ENCODE peak calls at places on chromosomes 13 and 19, in four cellular contexts. One of them, this sample, is unnamed. For H3K4me1, the result is how much of the 10 kb centered on the place peaks cover.

GRCh38 chr13:28313579-28313978 is 175.2 kb downstream of the PAN3 start:
- DNase-seq in astrocyte: no peak
- DNase-seq in CD8-positive, alpha-beta T cell: no peak
- DNase-seq in neural progenitor cell: peak
- DNase-seq in this sample: no peak

GRCh38 chr13:63421113-63421512 is 2005.5 kb upstream of the PCDH20 start:
- DNase-seq in CD8-positive, alpha-beta T cell: no peak
- DNase-seq in astrocyte: no peak
- DNase-seq in neural progenitor cell: no peak
- DNase-seq in this sample: no peak

GRCh38 chr13:113783482-113783881 is 24.5 kb downstream of the TMEM255B start:
- DNase-seq in CD8-positive, alpha-beta T cell: no peak
- DNase-seq in neural progenitor cell: no peak
- DNase-seq in astrocyte: no peak
- DNase-seq in this sample: no peak

GRCh38 chr13:19658192-19658591 is 24.7 kb downstream of the MPHOSPH8 start:
- DNase-seq in astrocyte: no peak
- DNase-seq in neural progenitor cell: no peak
- DNase-seq in CD8-positive, alpha-beta T cell: no peak
- DNase-seq in this sample: no peak

GRCh38 chr13:29991343-29991742 is 140.9 kb upstream of the UBL3 start:
- DNase-seq in CD8-positive, alpha-beta T cell: no peak
- DNase-seq in astrocyte: peak
- DNase-seq in neural progenitor cell: no peak
- DNase-seq in this sample: no peak

GRCh38 chr13:44263920-44264610 is 109.6 kb upstream of the SERP2 start:
- DNase-seq in neural progenitor cell: no peak
- DNase-seq in astrocyte: peak
- DNase-seq in CD8-positive, alpha-beta T cell: no peak
- DNase-seq in this sample: no peak

GRCh38 chr19:40831502-40832430 is 18.5 kb downstream of the CYP2A6 start:
- DNase-seq in neural progenitor cell: no peak
- DNase-seq in astrocyte: peak
- DNase-seq in CD8-positive, alpha-beta T cell: no peak
- DNase-seq in this sample: no peak

GRCh38 chr19:2260341-2260751 is 4.1 kb upstream of the JSRP1 start:
- DNase-seq in astrocyte: peak
- DNase-seq in neural progenitor cell: no peak
- DNase-seq in CD8-positive, alpha-beta T cell: no peak
- DNase-seq in this sample: no peak

GRCh38 chr19:49264258-49264657 is 60.7 kb downstream of the SLC6A16 start:
- DNase-seq in neural progenitor cell: no peak
- DNase-seq in CD8-positive, alpha-beta T cell: no peak
- DNase-seq in astrocyte: no peak
- DNase-seq in this sample: no peak

GRCh38 chr19:35641515-35642151 is at the start of gene ETV2:
- DNase-seq in neural progenitor cell: peak
- DNase-seq in astrocyte: no peak
- DNase-seq in CD8-positive, alpha-beta T cell: no peak
- DNase-seq in this sample: peak

GRCh38 chr13:110226051-110226562 is 80.8 kb downstream of the COL4A1 start:
- DNase-seq in astrocyte: peak
- DNase-seq in neural progenitor cell: no peak
- DNase-seq in CD8-positive, alpha-beta T cell: no peak
- DNase-seq in this sample: no peak

GRCh38 chr13:43786472-43786765 is 353 bp downstream of the ENOX1 start:
- DNase-seq in astrocyte: no peak
- DNase-seq in CD8-positive, alpha-beta T cell: no peak
- DNase-seq in neural progenitor cell: no peak
- DNase-seq in this sample: no peak

GRCh38 chr13:28463481-28463880 is 31.4 kb downstream of the FLT1 start:
- DNase-seq in astrocyte: no peak
- DNase-seq in neural progenitor cell: no peak
- DNase-seq in CD8-positive, alpha-beta T cell: no peak
- DNase-seq in this sample: no peak

GRCh38 chr19:10430505-10431253 is 10.3 kb downstream of the PDE4A start:
- DNase-seq in CD8-positive, alpha-beta T cell: no peak
- DNase-seq in astrocyte: no peak
- DNase-seq in neural progenitor cell: peak
- DNase-seq in this sample: no peak

GRCh38 chr13:44234566-44234965 is 139.1 kb upstream of the SERP2 start:
- DNase-seq in astrocyte: no peak
- DNase-seq in CD8-positive, alpha-beta T cell: no peak
- DNase-seq in neural progenitor cell: no peak
- DNase-seq in this sample: no peak

GRCh38 chr19:41872775-41873647 is 4.1 kb upstream of the CD79A start:
- DNase-seq in CD8-positive, alpha-beta T cell: peak
- DNase-seq in neural progenitor cell: peak
- DNase-seq in astrocyte: peak
- DNase-seq in this sample: peak

GRCh38 chr19:50173144-50173543 is 10.1 kb upstream of the IZUMO2 start:
- DNase-seq in astrocyte: no peak
- DNase-seq in neural progenitor cell: no peak
- DNase-seq in CD8-positive, alpha-beta T cell: no peak
- DNase-seq in this sample: no peak

DNA sequence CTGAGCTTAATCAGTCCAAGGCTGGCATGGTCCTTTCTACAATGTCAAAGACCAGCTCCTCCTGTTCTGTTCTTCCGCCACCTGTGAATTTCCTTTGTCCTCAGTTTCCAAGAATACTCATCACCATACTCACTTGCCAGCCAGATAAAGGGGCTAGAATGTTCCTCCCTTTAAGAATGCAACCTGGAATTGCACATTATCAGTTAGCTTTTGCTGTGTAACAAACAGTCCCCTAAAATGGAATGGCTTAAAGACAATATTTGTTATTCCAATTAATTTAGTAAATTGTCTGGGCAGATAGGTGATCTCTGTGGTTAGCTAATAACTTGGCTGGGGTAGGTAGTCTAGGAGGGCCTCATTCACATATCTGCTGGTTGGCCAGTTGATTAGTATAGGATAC is 36.0 kb downstream of the VAV1 start:
- DNase-seq in neural progenitor cell: no peak
- DNase-seq in CD8-positive, alpha-beta T cell: no peak
- DNase-seq in astrocyte: no peak
- DNase-seq in this sample: no peak
- H3K4me1 ChIP-seq in neural progenitor cell: under half
- H3K4me1 ChIP-seq in CD8-positive, alpha-beta T cell: under half
- H3K4me1 ChIP-seq in astrocyte: under half
- H3K4me1 ChIP-seq in this sample: under half

DNA sequence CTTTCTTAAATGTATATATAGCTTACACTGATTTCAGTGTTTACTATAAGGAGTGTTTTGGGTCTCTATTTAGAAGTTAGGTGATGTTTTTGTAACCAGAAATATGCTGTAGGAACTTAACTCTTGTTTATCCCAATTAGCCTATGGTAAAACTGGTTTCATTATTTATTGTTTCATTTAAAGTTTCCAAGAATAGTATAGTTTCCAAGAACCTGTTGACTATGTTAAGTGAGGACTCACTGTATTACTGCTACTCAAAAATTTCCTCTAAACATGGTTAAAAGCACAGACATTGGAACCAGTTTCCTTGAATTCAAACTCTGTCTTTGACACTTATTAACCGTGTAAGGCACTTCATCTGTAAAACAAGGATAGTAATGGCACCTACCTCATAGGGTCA is 187.4 kb downstream of the RGCC start:
- DNase-seq in astrocyte: no peak
- DNase-seq in neural progenitor cell: no peak
- DNase-seq in CD8-positive, alpha-beta T cell: no peak
- DNase-seq in this sample: no peak
- H3K4me1 ChIP-seq in astrocyte: under half
- H3K4me1 ChIP-seq in neural progenitor cell: under half
- H3K4me1 ChIP-seq in CD8-positive, alpha-beta T cell: under half
- H3K4me1 ChIP-seq in this sample: under half

GRCh38 chr19:12346896-12347295 is 13.5 kb upstream of the ZNF563 start:
- DNase-seq in CD8-positive, alpha-beta T cell: no peak
- DNase-seq in neural progenitor cell: no peak
- DNase-seq in astrocyte: no peak
- DNase-seq in this sample: peak
- H3K4me1 ChIP-seq in CD8-positive, alpha-beta T cell: under half
- H3K4me1 ChIP-seq in neural progenitor cell: under half
- H3K4me1 ChIP-seq in astrocyte: under half
- H3K4me1 ChIP-seq in this sample: under half

GRCh38 chr19:13839938-13840750 is 36.8 kb upstream of the NANOS3 start:
- DNase-seq in CD8-positive, alpha-beta T cell: no peak
- DNase-seq in astrocyte: no peak
- DNase-seq in neural progenitor cell: no peak
- DNase-seq in this sample: peak
- H3K4me1 ChIP-seq in CD8-positive, alpha-beta T cell: half or more
- H3K4me1 ChIP-seq in astrocyte: under half
- H3K4me1 ChIP-seq in neural progenitor cell: under half
- H3K4me1 ChIP-seq in this sample: half or more

GRCh38 chr13:27083183-27083582 is 88.4 kb downstream of the USP12 start:
- DNase-seq in astrocyte: no peak
- DNase-seq in neural progenitor cell: no peak
- DNase-seq in CD8-positive, alpha-beta T cell: no peak
- DNase-seq in this sample: no peak

GRCh38 chr13:27081893-27082292 is 89.7 kb downstream of the USP12 start:
- DNase-seq in CD8-positive, alpha-beta T cell: no peak
- DNase-seq in astrocyte: no peak
- DNase-seq in neural progenitor cell: no peak
- DNase-seq in this sample: no peak

GRCh38 chr13:27088619-27089018 is 83.0 kb downstream of the USP12 start:
- DNase-seq in CD8-positive, alpha-beta T cell: no peak
- DNase-seq in neural progenitor cell: no peak
- DNase-seq in astrocyte: no peak
- DNase-seq in this sample: no peak

GRCh38 chr13:27082325-27082724 is 89.3 kb downstream of the USP12 start:
- DNase-seq in neural progenitor cell: no peak
- DNase-seq in CD8-positive, alpha-beta T cell: no peak
- DNase-seq in astrocyte: peak
- DNase-seq in this sample: no peak

GRCh38 chr13:27086599-27087265 is 84.9 kb downstream of the USP12 start:
- DNase-seq in CD8-positive, alpha-beta T cell: no peak
- DNase-seq in astrocyte: no peak
- DNase-seq in neural progenitor cell: no peak
- DNase-seq in this sample: no peak
- H3K4me1 ChIP-seq in CD8-positive, alpha-beta T cell: under half
- H3K4me1 ChIP-seq in astrocyte: under half
- H3K4me1 ChIP-seq in neural progenitor cell: under half
- H3K4me1 ChIP-seq in this sample: under half

DNA sequence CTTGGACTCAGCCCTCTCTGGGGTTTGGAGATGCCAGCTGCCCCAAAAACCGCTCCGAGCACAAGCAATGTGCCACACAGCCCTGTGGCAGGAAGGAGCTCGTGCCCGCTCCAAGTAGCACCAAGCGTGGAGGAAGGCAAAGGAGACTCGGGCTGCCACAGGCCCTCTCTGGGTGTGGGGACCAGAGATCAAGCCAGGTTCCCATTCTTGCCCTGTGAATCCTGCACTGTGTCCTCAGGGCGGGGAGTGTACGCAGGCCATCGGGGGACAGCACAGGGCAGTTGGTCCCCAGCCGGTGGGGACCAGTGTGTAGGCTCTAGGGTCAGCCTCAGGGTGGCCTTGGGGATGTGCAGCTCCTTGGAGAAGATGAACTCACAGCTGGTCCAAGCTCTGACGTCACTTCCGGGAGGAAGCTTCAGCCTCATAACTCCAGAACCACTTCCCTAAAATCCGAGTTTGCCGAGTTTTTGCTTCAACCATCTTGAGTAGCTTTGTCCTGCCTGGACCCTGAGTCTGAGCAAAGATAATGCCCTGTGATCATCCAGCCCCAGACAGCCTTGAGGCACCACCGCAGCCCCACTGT is 9.3 kb upstream of the CPAMD8 start:
- DNase-seq in neural progenitor cell: no peak
- DNase-seq in CD8-positive, alpha-beta T cell: no peak
- DNase-seq in astrocyte: no peak
- DNase-seq in this sample: no peak
- H3K4me1 ChIP-seq in neural progenitor cell: under half
- H3K4me1 ChIP-seq in CD8-positive, alpha-beta T cell: under half
- H3K4me1 ChIP-seq in astrocyte: under half
- H3K4me1 ChIP-seq in this sample: under half

DNA sequence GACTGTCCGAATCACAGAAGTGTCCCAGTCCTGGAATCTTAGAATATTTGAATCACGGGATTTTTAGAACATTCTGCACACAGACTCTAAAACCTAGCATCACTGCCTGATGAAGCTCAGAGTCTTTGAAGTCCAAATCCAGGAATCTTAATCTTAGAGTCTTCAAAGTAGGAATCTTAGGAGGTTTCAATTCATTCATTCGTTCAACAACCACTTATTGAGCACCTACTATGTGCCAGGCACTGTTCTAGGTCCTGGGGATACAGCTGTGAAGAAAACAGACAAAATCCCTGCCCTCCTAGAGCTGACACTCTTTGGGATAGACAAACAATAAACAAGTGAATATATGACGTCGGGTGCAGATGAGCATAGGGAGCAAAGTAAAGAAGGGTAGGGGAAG is 1.7 kb downstream of the RTN2 start:
- DNase-seq in CD8-positive, alpha-beta T cell: no peak
- DNase-seq in neural progenitor cell: no peak
- DNase-seq in astrocyte: no peak
- DNase-seq in this sample: no peak
- H3K4me1 ChIP-seq in CD8-positive, alpha-beta T cell: under half
- H3K4me1 ChIP-seq in neural progenitor cell: under half
- H3K4me1 ChIP-seq in astrocyte: under half
- H3K4me1 ChIP-seq in this sample: under half

GRCh38 chr19:13850910-13851753 is 25.8 kb upstream of the NANOS3 start:
- DNase-seq in CD8-positive, alpha-beta T cell: no peak
- DNase-seq in astrocyte: peak
- DNase-seq in neural progenitor cell: no peak
- DNase-seq in this sample: peak
- H3K4me1 ChIP-seq in CD8-positive, alpha-beta T cell: under half
- H3K4me1 ChIP-seq in astrocyte: half or more
- H3K4me1 ChIP-seq in neural progenitor cell: under half
- H3K4me1 ChIP-seq in this sample: under half

GRCh38 chr19:39409207-39409885 is 2.7 kb downstream of the ZFP36 start:
- DNase-seq in neural progenitor cell: no peak
- DNase-seq in astrocyte: no peak
- DNase-seq in CD8-positive, alpha-beta T cell: peak
- DNase-seq in this sample: no peak
- H3K4me1 ChIP-seq in neural progenitor cell: under half
- H3K4me1 ChIP-seq in astrocyte: under half
- H3K4me1 ChIP-seq in CD8-positive, alpha-beta T cell: under half
- H3K4me1 ChIP-seq in this sample: half or more

This sample was measured in CD4-positive, alpha-beta memory T cell.